ENCODE peak calls at places on chromosome 12, in four cellular contexts. L is GM20000, N is NB4, F is progenitor cell of endocrine pancreas. Z is an unnamed sample.

GRCh38 chr12:7448099-7448498 is 4.1 kb upstream of the CD163L1 start:
- DNase-seq in L (no peak), N (no peak), F (no peak), Z (no peak)

GRCh38 chr12:18799140-18799446 is 61.2 kb downstream of the CAPZA3 start:
- DNase-seq in F (no peak), L (no peak), N (no peak), Z (no peak)

GRCh38 chr12:103799504-103800251 is 41.4 kb downstream of the NT5DC3 start:
- DNase-seq in F (no peak), L (no peak), N (peak; percentile 85), Z (no peak)

GRCh38 chr12:12428961-12429657 is 72.2 kb downstream of the BORCS5 start:
- DNase-seq in L (no peak), N (no peak), F (no peak), Z (no peak)

GRCh38 chr12:75854681-75855309 is 176.8 kb downstream of the PHLDA1 start:
- DNase-seq in N (no peak), L (no peak), F (no peak), Z (no peak)

GRCh38 chr12:20122274-20122673 is 246.1 kb upstream of the PDE3A start:
- DNase-seq in N (no peak), F (no peak), L (no peak), Z (no peak)

GRCh38 chr12:22018860-22019259 is 27.2 kb upstream of the CMAS start:
- DNase-seq in N (peak; percentile 30), F (no peak), L (no peak), Z (no peak)

GRCh38 chr12:57456145-57456700 is 1.1 kb downstream of the INHBE start:
- DNase-seq in F (peak; percentile 49), L (no peak), N (peak; percentile 72), Z (no peak)

GRCh38 chr12:45290218-45290609 is 74.3 kb downstream of the ANO6 start:
- DNase-seq in L (no peak), F (no peak), N (no peak), Z (no peak)

GRCh38 chr12:120119395-120119973 is 2.9 kb upstream of the RAB35 start:
- DNase-seq in N (no peak), L (peak; percentile 69), F (no peak), Z (no peak)

GRCh38 chr12:52019123-52019770 is 12.5 kb downstream of the TAMALIN start:
- DNase-seq in F (no peak), L (no peak), N (no peak), Z (no peak)

GRCh38 chr12:93153321-93153720 is 224.2 kb upstream of the EEA1 start:
- DNase-seq in F (no peak), N (no peak), L (no peak), Z (no peak)

GRCh38 chr12:3542911-3543310 is 51.9 kb downstream of the PRMT8 start:
- DNase-seq in N (no peak), L (no peak), F (no peak), Z (no peak)

GRCh38 chr12:119988440-119988787 is 622 bp upstream of the BICDL1 start:
- DNase-seq in F (no peak), L (no peak), N (no peak), Z (no peak)

GRCh38 chr12:132560421-132560830 is 50.0 kb downstream of the LRCOL1 start:
- DNase-seq in N (peak; percentile 66), L (peak; percentile 77), F (peak; percentile 34), Z (no peak)

GRCh38 chr12:65830305-65830704 is 6.0 kb downstream of the HMGA2 start:
- DNase-seq in F (no peak), N (no peak), L (no peak), Z (no peak)

GRCh38 chr12:48388430-48388829 is 37.7 kb upstream of the ZNF641 start:
- DNase-seq in F (no peak), N (no peak), L (no peak), Z (no peak)

GRCh38 chr12:11134300-11134699 is at the start of gene TAS2R30:
- DNase-seq in F (no peak), N (no peak), L (no peak), Z (no peak)

GRCh38 chr12:112822056-112822455 is 30.5 kb downstream of the RPH3A start:
- DNase-seq in L (no peak), F (no peak), N (no peak), Z (no peak)

GRCh38 chr12:49521391-49521790 is 17.4 kb upstream of the KCNH3 start:
- DNase-seq in N (no peak), L (no peak), F (no peak), Z (no peak)

GRCh38 chr12:49515266-49515665 is 23.6 kb upstream of the KCNH3 start:
- DNase-seq in L (no peak), N (peak; percentile 20), F (no peak), Z (no peak)

GRCh38 chr12:49519574-49519936 is 19.3 kb upstream of the KCNH3 start:
- DNase-seq in L (no peak), F (no peak), N (no peak), Z (no peak)

GRCh38 chr12:49524660-49525324 is 14.0 kb upstream of the KCNH3 start:
- DNase-seq in L (no peak), N (no peak), F (no peak), Z (no peak)

DNA sequence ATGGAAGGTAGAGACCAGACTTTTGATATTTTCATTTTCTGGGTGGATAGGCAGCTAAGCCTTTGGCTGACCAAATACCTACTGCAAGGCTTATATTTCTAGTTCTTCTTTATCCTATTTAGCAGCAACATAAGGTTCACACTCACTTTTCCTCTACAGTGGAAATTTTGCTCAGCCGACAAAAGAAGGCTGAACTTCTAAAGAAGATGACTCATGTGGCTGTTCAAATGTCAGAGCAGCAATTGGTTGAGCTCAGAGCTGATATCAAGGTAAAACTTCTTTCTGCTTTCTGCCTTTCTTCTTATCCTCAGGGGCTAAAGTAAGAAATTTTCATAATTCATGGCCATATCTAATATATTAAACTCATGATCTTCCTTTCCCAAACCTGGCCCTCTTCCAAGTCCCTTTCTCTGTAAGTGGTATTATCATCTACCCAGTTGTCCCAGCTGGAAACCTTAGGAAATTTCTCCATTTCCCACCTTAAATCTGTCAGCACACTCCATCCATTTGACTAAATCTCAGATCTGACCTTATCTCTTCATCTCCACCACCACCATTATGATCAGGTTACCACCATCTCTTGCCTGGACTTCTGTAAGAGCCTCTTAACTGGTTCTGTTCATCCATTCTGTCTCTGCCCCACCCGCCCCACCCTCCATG is 19.8 kb upstream of the KCNH3 start:
- DNase-seq in F (no peak), L (no peak), N (no peak), Z (no peak)
- TF ChIP-seq CTCF in F (no peak), L (no peak), N (no peak), Z (no peak)

GRCh38 chr12:14772946-14773345 is 30.3 kb downstream of the WBP11 start:
- DNase-seq in N (no peak), L (no peak), F (no peak), Z (no peak)

GRCh38 chr12:14773685-14774073 is 29.6 kb downstream of the WBP11 start:
- DNase-seq in N (no peak), L (no peak), F (peak; percentile 38), Z (no peak)

GRCh38 chr12:14775652-14776020 is 27.6 kb downstream of the WBP11 start:
- DNase-seq in F (no peak), L (no peak), N (no peak), Z (no peak)

GRCh38 chr12:14774944-14775651 is 28.2 kb downstream of the WBP11 start:
- DNase-seq in N (peak; percentile 71), F (peak; percentile 27), L (no peak), Z (peak; percentile 37)

DNA sequence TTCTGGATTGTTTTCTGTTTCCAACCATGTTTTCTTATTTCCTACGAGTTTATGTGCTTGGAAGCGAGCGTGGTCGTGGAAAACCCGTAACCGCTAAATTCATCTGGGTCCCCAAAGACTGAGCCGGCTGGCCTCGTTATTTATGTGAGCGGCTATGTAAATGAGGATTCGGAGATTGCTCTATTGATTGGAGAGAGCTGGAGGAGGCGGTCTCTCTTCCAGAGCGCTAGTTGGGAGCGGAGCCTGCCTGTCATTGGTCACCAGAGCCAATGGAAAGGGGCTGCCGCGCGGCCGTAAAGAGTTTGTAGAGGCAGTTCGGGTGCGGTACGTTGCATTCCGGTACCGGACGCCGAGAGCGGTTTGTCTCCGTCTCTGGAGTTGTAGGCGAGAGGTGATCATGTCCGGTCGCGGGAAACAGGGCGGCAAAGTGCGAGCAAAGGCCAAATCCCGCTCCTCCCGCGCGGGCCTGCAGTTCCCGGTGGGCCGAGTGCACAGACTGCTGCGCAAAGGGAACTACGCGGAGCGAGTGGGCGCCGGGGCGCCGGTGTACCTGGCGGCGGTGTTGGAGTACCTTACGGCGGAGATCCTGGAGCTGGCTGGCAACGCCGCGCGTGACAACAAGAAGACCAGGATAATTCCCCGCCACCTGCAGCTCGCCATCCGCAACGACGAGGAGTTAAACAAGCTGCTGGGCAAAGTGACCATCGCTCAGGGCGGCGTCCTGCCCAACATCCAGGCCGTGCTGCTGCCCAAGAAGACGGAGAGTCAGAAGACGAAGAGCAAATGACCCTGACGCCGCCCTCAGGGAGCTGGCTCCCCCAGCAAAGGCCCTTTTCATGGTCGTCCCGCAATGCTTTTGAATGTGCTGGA is 29.0 kb downstream of the WBP11 start:
- DNase-seq in N (peak; percentile 87), F (peak; percentile 89), L (peak; percentile 87), Z (peak; percentile 85)
- TF ChIP-seq CTCF in N (no peak), F (no peak), L (no peak), Z (no peak)

DNA sequence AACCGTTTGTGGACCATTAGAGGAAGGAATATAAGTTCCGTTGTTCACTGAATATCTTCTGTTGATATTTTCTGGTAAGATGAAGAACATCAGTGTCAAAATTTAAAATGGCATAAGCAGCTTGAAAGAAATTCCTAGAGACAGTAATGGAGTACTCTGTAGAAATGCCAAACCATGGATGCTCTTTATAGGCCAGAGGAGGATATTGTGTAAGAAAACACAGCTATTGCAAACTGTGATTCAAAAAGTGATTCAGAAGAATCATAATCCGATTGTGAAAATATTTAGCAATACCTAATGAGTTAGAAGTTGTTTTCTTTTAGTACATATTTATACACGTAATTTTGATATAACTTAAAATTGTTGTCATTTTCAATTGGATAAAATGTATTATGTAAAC is 102.8 kb downstream of the SLC16A7 start:
- DNase-seq in L (no peak), F (no peak), N (peak; percentile 38), Z (no peak)
- TF ChIP-seq CTCF in L (no peak), F (no peak), N (no peak), Z (no peak)

GRCh38 chr12:104825408-104825807 is 132.7 kb downstream of the SLC41A2 start:
- DNase-seq in N (peak; percentile 44), L (no peak), F (no peak), Z (no peak)
- TF ChIP-seq CTCF in N (peak; percentile 33), L (peak; percentile 3), F (peak; percentile 18), Z (peak; percentile 23)

DNA sequence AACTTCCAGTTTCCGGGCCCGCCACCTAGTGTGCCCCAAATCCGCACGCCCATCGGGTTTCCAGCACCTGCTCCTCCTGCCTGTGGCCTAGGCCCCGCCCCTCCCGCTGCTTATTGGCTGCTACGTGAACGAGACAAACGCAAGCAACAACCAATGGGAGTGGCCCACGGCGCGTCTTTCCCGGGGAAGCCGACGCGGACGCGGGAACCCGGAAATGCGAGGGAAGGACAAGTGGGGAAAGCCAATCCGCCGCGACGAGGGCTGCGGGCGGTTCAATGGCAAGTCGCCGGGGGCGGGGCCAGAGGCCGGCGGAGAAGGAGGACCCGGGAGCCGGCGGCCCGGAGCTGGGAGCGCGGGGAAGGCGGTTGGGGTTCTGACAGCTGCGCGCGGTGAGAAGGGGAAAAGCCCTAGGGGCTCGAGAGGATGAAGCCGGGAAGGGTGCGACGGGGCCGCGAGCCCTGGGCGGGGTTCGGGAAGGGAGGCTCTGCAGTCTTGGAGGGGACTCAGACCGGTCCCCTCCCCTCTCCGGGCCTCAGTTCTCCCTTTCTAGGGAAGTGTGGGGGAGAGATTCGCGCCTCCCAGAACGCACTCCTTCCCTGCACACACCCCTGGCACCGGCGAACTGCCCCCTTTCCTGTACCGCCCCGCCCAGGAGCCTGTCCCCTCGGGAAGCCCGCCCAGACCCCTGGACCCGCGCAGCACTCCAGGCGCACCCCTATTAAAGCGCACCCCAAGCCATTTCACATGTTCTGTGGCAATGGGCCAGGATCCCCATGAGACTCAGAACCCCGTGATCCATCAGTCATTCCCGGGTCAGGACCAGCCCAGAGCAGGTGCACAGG is at the start of gene FICD:
- DNase-seq in N (peak; percentile 100), F (peak; percentile 99), L (peak; percentile 95), Z (peak; percentile 96)
- TF ChIP-seq CTCF in N (no peak), F (no peak), L (no peak), Z (no peak)